ENCODE peak calls at places on chromosomes 16 and 17, in eight cellular contexts. X, U, K, H, A, D, S and V are unnamed samples.

GRCh38 chr17:81528651-81529436 is 667 bp downstream of the FSCN2 start:
- DNase-seq in X (no peak), U (no peak), K (no peak), H (no peak), A (no peak), D (no peak), S (no peak), V (no peak)

GRCh38 chr16:2090819-2091721 is 43.3 kb downstream of the TSC2 start:
- DNase-seq in X (peak), U (peak), K (peak), H (peak), A (no peak), D (peak), S (no peak), V (peak)

GRCh38 chr17:34259151-34259550 is 4.1 kb downstream of the CCL2 start:
- DNase-seq in X (no peak), U (no peak), K (no peak), H (no peak), A (no peak), D (no peak), S (no peak), V (no peak)

GRCh38 chr17:38534498-38534885 is 71.3 kb downstream of the SRCIN1 start:
- DNase-seq in X (no peak), U (no peak), K (no peak), H (no peak), A (no peak), D (no peak), S (no peak), V (no peak)

GRCh38 chr17:5526821-5527598 is 40.6 kb downstream of the MIS12 start:
- DNase-seq in X (no peak), U (peak), K (peak), H (peak), A (no peak), D (peak), S (no peak), V (peak)

GRCh38 chr17:82229686-82230626 is 1.1 kb downstream of the SLC16A3 start:
- DNase-seq in X (no peak), U (no peak), K (no peak), H (peak), A (no peak), D (no peak), S (no peak), V (peak)

GRCh38 chr17:3683054-3683511 is 12.9 kb downstream of the P2RX5 start:
- DNase-seq in X (no peak), U (no peak), K (no peak), H (peak), A (no peak), D (peak), S (peak), V (peak)

GRCh38 chr16:31916056-31916488 is 42.5 kb downstream of the ZNF267 start:
- DNase-seq in X (no peak), U (no peak), K (no peak), H (no peak), A (no peak), D (no peak), S (no peak), V (peak)

GRCh38 chr17:65371702-65372101 is 189.7 kb downstream of the AXIN2 start:
- DNase-seq in X (no peak), U (peak), K (no peak), H (peak), A (no peak), D (no peak), S (no peak), V (no peak)

DNA sequence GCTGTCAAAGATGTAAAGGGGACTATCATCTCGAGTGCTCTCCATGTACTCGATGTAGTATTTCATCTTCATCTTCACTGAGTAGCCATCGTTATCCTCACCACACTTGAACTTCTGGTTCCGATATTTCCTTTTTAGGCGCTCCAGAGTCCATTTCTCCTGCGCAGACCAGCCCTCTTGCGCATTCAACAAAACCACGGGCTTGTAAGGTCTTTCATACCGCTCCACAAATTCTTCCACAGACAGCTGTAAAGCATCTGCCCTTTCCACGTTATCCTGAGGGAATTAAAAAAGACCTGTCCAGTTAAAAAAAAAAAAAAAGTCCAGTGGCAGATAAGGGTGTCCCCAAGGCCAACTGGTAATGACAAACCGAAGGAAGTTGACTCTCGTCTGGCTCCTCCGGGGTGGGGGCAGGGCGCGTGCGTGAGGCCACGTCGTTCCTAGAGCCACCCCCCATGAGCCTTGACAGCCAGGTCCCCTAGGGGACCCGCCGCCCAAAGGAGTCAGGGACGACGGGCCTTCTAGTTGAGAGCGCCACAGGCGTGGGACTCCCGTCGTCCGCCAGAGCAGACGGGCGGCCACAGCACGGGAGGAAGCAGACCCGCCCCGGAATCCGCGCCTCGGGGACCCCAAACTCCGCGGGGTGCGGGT is 701 bp downstream of the JMJD6 start:
- DNase-seq in X (peak), U (peak), K (peak), H (peak), A (peak), D (peak), S (peak), V (peak)
- TF ChIP-seq POLR2A in X (no peak), U (peak), K (no peak), H (no peak), A (peak), D (peak), S (peak), V (no peak)

DNA sequence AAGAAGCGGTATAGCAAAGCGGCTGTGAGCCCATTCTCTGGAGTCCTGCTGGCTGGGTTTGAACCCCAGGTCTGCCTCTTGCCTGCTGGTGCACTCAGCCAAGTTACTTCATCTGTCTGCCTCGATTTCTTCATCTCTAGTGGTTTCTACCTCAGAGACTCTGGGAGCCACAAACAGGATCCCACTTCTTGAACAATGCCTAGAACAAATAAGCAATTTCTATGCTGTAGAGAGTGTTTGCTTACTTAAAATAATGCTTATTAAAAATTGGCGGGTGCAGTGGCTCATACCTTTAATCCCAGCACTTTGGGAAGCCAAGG is 75.5 kb downstream of the CMIP start:
- DNase-seq in X (no peak), U (no peak), K (no peak), H (no peak), A (no peak), D (no peak), S (no peak), V (no peak)
- TF ChIP-seq POLR2A in X (no peak), U (no peak), K (no peak), H (no peak), A (no peak), D (no peak), S (no peak), V (no peak)

DNA sequence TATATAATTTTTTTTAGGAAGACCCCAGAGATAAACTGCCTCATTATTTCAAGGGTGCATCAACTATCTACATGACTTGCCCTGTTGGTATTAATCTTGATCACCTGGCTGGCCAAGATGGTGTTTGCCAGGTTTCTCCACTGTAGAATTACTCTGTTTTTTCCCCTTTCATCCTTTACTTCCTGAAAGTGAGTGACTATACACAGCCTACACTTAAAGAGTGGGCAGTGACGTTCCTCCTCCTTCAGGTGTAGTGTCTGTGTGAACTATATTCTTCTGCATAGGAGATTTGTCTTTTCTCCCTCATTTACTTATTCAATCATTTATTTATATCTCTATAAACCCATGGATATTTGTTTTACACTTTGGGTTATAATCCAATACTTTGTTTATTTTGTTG is 246.7 kb downstream of the IRF8 start:
- DNase-seq in X (no peak), U (no peak), K (no peak), H (no peak), A (no peak), D (no peak), S (no peak), V (no peak)
- TF ChIP-seq POLR2A in X (no peak), U (no peak), K (no peak), H (no peak), A (no peak), D (no peak), S (no peak), V (no peak)

DNA sequence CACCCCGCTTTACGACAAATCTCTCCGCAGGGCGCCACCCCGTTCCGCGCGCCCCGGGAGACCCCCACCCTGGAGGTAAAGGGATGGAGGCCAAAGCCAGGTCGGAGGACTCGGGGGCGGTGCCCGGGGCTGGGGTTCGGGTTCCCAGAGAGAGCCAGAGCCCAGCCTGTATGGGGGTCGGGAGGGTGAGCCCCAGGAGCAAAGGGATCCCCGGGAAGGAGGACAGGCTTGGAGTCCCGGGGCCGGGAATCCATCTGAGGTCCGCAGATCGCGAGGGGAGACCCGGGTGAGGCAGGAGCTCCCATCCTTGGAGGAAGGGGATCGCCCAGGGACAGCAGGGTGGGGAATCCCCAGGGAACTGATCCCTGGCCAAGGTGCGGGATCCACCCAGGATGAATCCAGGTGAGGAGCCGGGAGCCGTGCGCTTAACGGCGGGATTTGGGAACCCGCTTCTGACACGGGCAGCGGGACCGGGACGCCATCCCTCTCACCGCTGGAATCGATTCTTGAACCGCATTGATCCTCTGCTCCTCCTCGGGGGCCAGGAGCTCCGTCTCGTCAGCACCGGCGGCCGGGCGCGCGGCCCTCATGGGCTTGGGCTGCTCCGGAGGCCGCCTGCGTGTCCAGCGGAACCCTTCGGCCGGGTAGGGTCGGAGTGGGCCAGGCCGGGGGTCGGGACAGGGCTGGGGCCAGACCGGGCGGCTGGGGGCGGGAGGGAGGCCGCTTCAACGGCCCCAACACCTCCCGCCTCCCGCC is at the start of gene MMD:
- DNase-seq in X (no peak), U (peak), K (peak), H (peak), A (no peak), D (peak), S (peak), V (no peak)
- TF ChIP-seq POLR2A in X (no peak), U (peak), K (no peak), H (peak), A (no peak), D (peak), S (no peak), V (peak)

DNA sequence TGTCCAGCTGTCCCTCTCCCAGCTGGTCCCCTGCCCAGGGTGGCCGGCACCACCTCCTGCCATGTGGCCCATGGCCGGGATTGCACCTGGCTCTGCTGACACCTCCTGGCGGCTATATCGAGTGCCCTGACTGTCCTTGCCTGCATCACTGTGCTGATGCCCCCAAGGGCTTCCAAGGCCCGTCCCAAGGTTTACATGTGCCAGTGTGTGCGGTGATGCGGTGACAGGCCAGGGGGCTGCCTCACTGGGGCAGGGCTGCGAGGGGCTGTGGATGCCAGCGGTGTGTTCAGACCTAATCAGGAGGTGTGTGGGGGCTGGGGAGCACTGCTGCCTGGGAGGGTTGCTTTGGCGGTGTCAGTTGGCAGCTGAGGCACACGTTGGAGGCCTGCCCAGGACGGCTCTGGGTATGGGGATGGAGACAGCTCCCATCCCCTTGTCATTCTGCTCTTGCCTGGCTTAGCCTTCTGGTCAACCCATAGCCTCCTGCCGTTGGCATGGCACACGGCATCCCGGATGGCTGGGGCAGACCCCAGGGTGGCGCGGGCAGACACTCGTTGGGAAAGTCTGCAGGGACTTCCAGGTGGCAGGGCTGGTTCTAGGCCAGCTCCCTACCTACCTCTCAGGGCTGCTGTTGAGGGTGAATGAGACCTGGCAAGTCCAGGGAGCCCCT is 5.5 kb downstream of the MAP2K3 start:
- DNase-seq in X (no peak), U (no peak), K (no peak), H (no peak), A (no peak), D (no peak), S (no peak), V (no peak)
- TF ChIP-seq POLR2A in X (no peak), U (no peak), K (no peak), H (no peak), A (no peak), D (no peak), S (no peak), V (no peak)

GRCh38 chr17:74211929-74212261 is 1.5 kb upstream of the TTYH2 start:
- DNase-seq in X (no peak), U (no peak), K (no peak), H (no peak), A (no peak), D (no peak), S (no peak), V (no peak)

GRCh38 chr17:74213897-74214386 is 571 bp downstream of the TTYH2 start:
- DNase-seq in X (no peak), U (no peak), K (no peak), H (peak), A (no peak), D (no peak), S (no peak), V (peak)

GRCh38 chr17:74212262-74212912 is 984 bp upstream of the TTYH2 start:
- DNase-seq in X (no peak), U (no peak), K (no peak), H (peak), A (no peak), D (peak), S (no peak), V (peak)

GRCh38 chr17:74214642-74215331 is 1.4 kb downstream of the TTYH2 start:
- DNase-seq in X (no peak), U (no peak), K (no peak), H (no peak), A (no peak), D (no peak), S (no peak), V (no peak)

DNA sequence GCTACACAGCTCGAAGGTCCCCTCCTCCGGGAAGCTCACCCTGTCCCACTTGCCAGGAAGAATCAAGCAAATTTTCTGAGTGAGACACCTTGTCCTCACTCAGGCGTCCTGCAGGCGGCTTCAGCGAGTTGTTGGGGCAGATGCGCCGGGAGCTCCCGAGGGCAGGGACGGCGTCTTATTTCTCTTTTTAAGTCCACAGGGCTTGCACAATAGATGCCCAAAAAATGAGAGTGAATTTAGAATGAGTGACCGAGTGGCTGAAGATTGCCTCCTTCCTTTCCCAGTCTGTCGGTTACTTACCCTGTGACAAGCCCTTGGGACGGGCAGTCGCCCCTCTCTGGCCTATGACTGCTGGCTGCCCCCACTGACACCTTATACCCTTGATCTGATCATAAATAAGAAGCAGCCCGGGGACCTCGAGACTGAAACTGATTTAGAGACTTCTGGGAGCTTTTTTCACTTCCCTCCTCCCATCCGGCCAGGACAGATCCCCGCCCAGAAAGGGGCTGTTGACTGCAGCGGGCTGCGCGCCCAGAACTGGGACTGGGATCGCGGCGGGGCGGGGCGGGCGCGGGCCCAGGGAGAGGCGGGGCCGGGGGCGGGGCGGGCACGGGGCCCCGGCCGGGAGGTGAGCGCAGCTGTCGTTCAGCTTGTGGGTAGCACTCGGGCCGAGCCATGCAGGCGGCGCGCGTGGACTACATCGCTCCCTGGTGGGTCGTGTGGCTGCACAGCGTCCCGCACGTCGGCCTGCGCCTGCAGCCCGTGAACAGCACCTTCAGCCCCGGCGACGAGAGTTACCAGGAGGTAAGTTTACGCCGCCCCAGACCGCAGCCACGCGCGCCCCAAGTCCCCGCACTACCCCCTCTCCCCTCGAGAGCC is at the start of gene TTYH2:
- DNase-seq in X (peak), U (peak), K (peak), H (peak), A (peak), D (peak), S (peak), V (peak)
- TF ChIP-seq POLR2A in X (peak), U (peak), K (no peak), H (peak), A (no peak), D (no peak), S (no peak), V (peak)

GRCh38 chr17:16934133-16934795 is 37.7 kb downstream of the TNFRSF13B start:
- DNase-seq in X (no peak), U (no peak), K (no peak), H (peak), A (no peak), D (no peak), S (no peak), V (no peak)
- TF ChIP-seq POLR2A in X (no peak), U (no peak), K (no peak), H (no peak), A (no peak), D (no peak), S (no peak), V (no peak)